ENCODE peak calls at places on chromosomes 13 and 19, in four cellular contexts. H is PC-9, V is uterus, N is colonic mucosa. J is an unnamed sample.

GRCh38 chr19:54947381-54947780 is at the start of gene NLRP7:
- DNase-seq in H (no peak), V (no peak), N (no peak), J (no peak)

GRCh38 chr13:112907916-112908315 is 61.1 kb upstream of the MCF2L start:
- DNase-seq in H (no peak), V (no peak), N (no peak), J (no peak)

GRCh38 chr13:71867101-71867814 is at the start of gene DACH1:
- DNase-seq in H (peak; percentile 52), V (peak; percentile 62), N (peak; percentile 80), J (peak; percentile 19)

GRCh38 chr13:43583331-43583730 is 203.4 kb downstream of the ENOX1 start:
- DNase-seq in H (no peak), V (no peak), N (no peak), J (no peak)

GRCh38 chr19:4493104-4493928 is 21.2 kb downstream of the HDGFL2 start:
- DNase-seq in H (no peak), V (no peak), N (no peak), J (no peak)

GRCh38 chr19:8638078-8638619 is 7.7 kb downstream of the NFILZ start:
- DNase-seq in H (peak; percentile 11), V (no peak), N (no peak), J (peak; percentile 32)

GRCh38 chr13:59483441-59484116 is 680.1 kb downstream of the DIAPH3 start:
- DNase-seq in H (no peak), V (no peak), N (no peak), J (no peak)

GRCh38 chr19:33815410-33816340 is 19.0 kb downstream of the KCTD15 start:
- DNase-seq in H (no peak), V (no peak), N (no peak), J (peak; percentile 16)

GRCh38 chr19:41248895-41249294 is 15.3 kb upstream of the HNRNPUL1 start:
- DNase-seq in H (no peak), V (no peak), N (no peak), J (no peak)

GRCh38 chr19:14004619-14005380 is 1.3 kb downstream of the RFX1 start:
- DNase-seq in H (no peak), V (no peak), N (peak; percentile 77), J (peak; percentile 92)

GRCh38 chr13:58884353-58884752 is 1252.8 kb downstream of the PCDH17 start:
- DNase-seq in H (no peak), V (no peak), N (no peak), J (no peak)

GRCh38 chr19:512548-513365 is 5.5 kb downstream of the TPGS1 start:
- DNase-seq in H (no peak), V (no peak), N (no peak), J (no peak)

DNA sequence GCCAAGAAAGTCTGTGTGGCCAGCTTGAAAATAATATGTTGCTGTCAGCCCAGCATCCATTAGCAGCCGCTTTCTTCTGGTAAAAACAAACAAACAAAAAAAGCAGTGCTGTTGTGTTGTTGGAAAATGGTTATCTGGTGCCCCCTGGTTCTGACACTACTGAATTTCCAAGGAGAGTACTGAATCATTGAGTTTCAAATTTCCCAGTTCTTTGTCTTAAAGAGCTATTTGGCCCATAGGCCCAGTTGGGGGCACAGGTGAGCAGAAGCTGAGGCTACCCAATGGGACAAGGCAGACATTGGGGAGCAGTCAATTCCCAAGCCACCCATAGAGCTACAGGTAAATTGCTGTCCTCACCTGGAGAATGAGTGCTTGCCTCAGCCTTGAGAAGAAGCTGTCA is 995.9 kb downstream of the UQCRFS1 start:
- DNase-seq in H (no peak), V (no peak), N (no peak), J (no peak)
- TF ChIP-seq CTCF in H (no peak), V (no peak), N (no peak), J (no peak)

GRCh38 chr13:101140936-101141335 is 275.4 kb downstream of the NALCN start:
- DNase-seq in H (no peak), V (no peak), N (no peak), J (no peak)

GRCh38 chr13:101140087-101140770 is 276.1 kb downstream of the NALCN start:
- DNase-seq in H (no peak), V (no peak), N (no peak), J (no peak)

GRCh38 chr13:101144808-101145419 is 271.4 kb downstream of the NALCN start:
- DNase-seq in H (peak; percentile 7), V (no peak), N (no peak), J (no peak)

GRCh38 chr13:101139076-101139475 is 277.2 kb downstream of the NALCN start:
- DNase-seq in H (no peak), V (no peak), N (no peak), J (no peak)
- TF ChIP-seq CTCF in H (no peak), V (no peak), N (no peak), J (no peak)

GRCh38 chr19:51398096-51398704 is 7.8 kb upstream of the C19orf84 start:
- DNase-seq in H (no peak), V (no peak), N (no peak), J (no peak)
- TF ChIP-seq CTCF in H (peak; percentile 67), V (peak; percentile 23), N (no peak), J (peak; percentile 28)

GRCh38 chr19:12648088-12648487 is 18.5 kb downstream of the MAN2B1 start:
- DNase-seq in H (no peak), V (peak; percentile 27), N (peak; percentile 28), J (no peak)
- TF ChIP-seq CTCF in H (no peak), V (peak; percentile 24), N (no peak), J (no peak)

GRCh38 chr19:23440207-23440606 is 44.9 kb upstream of the ZNF91 start:
- DNase-seq in H (no peak), V (no peak), N (no peak), J (no peak)

GRCh38 chr19:23436944-23437343 is 41.7 kb upstream of the ZNF91 start:
- DNase-seq in H (no peak), V (no peak), N (no peak), J (no peak)

GRCh38 chr19:23440791-23441190 is 45.5 kb upstream of the ZNF91 start:
- DNase-seq in H (peak; percentile 13), V (no peak), N (no peak), J (no peak)

GRCh38 chr19:23437901-23438300 is 42.6 kb upstream of the ZNF91 start:
- DNase-seq in H (no peak), V (no peak), N (no peak), J (no peak)

DNA sequence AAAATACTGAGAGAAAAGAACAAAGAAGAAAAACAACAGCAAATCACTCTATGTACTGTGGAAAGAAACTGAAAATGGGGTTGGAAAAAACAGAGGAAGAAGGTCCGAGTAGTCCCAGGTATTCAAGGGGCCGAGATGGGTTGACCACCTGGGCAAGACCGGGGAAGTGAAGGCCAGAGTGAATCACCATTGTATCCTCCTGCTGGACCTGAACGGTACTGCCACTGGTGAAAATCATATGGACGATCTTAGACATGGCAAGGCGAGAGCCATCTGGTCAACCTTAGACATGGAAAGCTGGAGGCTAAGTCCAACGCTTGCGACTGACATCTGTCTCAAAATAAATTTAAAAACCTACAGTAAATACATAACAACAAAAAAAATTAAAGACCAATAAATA is 44.4 kb upstream of the ZNF91 start:
- DNase-seq in H (no peak), V (no peak), N (no peak), J (no peak)
- TF ChIP-seq CTCF in H (peak; percentile 21), V (no peak), N (no peak), J (no peak)

J was measured in tibial artery.